ENCODE peak calls at places on chromosomes 12 and 14, in seven cellular contexts. D is T-helper 2 cell; Z is activated T-cell treated with anti-CD3 and anti-CD28 coated beads, Interleukin-2, amount 50 U/mL, for 72 hours; C is H54; A is tibial artery; T is midbrain; X is effector CD4-positive, alpha-beta T cell. Q is an unnamed sample.

GRCh38 chr12:6192604-6193380 is 7.4 kb upstream of the CD9 start:
- DNase-seq in Z (no peak), X (no peak), C (no peak), T (no peak), D (no peak), A (no peak), Q (no peak)

GRCh38 chr12:15435597-15435996 is 113.3 kb downstream of the PTPRO start:
- DNase-seq in C (no peak), A (no peak), Z (no peak), D (no peak), T (no peak), X (no peak), Q (no peak)

GRCh38 chr12:28424965-28425364 is 234.7 kb downstream of the CCDC91 start:
- DNase-seq in C (no peak), A (no peak), D (no peak), T (no peak), X (no peak), Z (no peak), Q (no peak)

GRCh38 chr14:54715244-54715643 is 148.3 kb downstream of the SAMD4A start:
- DNase-seq in D (no peak), T (no peak), C (no peak), X (no peak), Z (no peak), A (no peak), Q (no peak)

GRCh38 chr12:44835641-44836379 is 40.3 kb downstream of the NELL2 start:
- DNase-seq in C (no peak), X (peak; percentile 13), D (no peak), Z (no peak), T (peak; percentile 9), A (no peak), Q (no peak)

GRCh38 chr12:104669057-104669770 is 212.5 kb downstream of the CHST11 start:
- DNase-seq in Z (no peak), D (no peak), X (no peak), C (no peak), A (peak; percentile 90), T (peak; percentile 91), Q (no peak)

GRCh38 chr14:106417224-106418049 is 891.1 kb downstream of the TMEM121 start:
- DNase-seq in A (no peak), T (no peak), Z (peak; percentile 100), C (no peak), X (peak; percentile 71), D (peak; percentile 55), Q (peak; percentile 80)

GRCh38 chr12:90024261-90024660 is 315.6 kb upstream of the ATP2B1 start:
- DNase-seq in T (no peak), D (no peak), A (no peak), X (no peak), C (no peak), Z (no peak), Q (no peak)

GRCh38 chr12:662541-663292 is 528 bp downstream of the NINJ2 start:
- DNase-seq in Z (no peak), T (peak; percentile 44), X (no peak), D (no peak), A (no peak), C (no peak), Q (no peak)

GRCh38 chr14:35347323-35348043 is 55.3 kb downstream of the PSMA6 start:
- DNase-seq in T (no peak), X (no peak), C (no peak), D (no peak), Z (no peak), A (no peak), Q (no peak)

GRCh38 chr12:82099216-82099615 is 259.0 kb downstream of the CCDC59 start:
- DNase-seq in T (no peak), D (no peak), X (no peak), A (no peak), Z (no peak), C (no peak), Q (no peak)

GRCh38 chr12:122004633-122005071 is 17.0 kb upstream of the BCL7A start:
- DNase-seq in D (no peak), Z (no peak), A (no peak), X (no peak), C (no peak), T (no peak), Q (no peak)

GRCh38 chr14:29545714-29546113 is 381.9 kb downstream of the PRKD1 start:
- DNase-seq in T (no peak), X (no peak), C (no peak), D (no peak), A (no peak), Z (no peak), Q (no peak)

GRCh38 chr12:55816876-55817351 is 610 bp downstream of the SARNP start:
- DNase-seq in Z (no peak), D (no peak), C (no peak), X (no peak), T (no peak), A (no peak), Q (no peak)

GRCh38 chr12:23888396-23889068 is 60.9 kb downstream of the SOX5 start:
- DNase-seq in D (no peak), T (no peak), X (no peak), A (no peak), C (no peak), Z (no peak), Q (no peak)

GRCh38 chr14:101897326-101897725 is 67.0 kb upstream of the DYNC1H1 start:
- DNase-seq in D (no peak), X (no peak), A (no peak), C (no peak), Z (no peak), T (no peak), Q (no peak)

GRCh38 chr12:106112094-106112822 is 26.5 kb downstream of the NUAK1 start:
- DNase-seq in X (no peak), C (no peak), A (no peak), D (no peak), T (peak; percentile 45), Z (no peak), Q (no peak)

GRCh38 chr12:94435511-94435927 is 24.1 kb downstream of the CEP83 start:
- DNase-seq in C (no peak), D (no peak), A (no peak), T (peak; percentile 8), X (no peak), Z (no peak), Q (no peak)

GRCh38 chr14:51095854-51096823 is 1.2 kb upstream of the TRIM9 start:
- DNase-seq in Z (peak; percentile 23), C (peak; percentile 22), T (peak; percentile 86), D (no peak), X (no peak), A (no peak), Q (no peak)

GRCh38 chr12:50924131-50924438 is 28.3 kb upstream of the HIGD1C start:
- DNase-seq in Z (no peak), A (no peak), T (no peak), X (no peak), C (no peak), D (no peak), Q (no peak)

GRCh38 chr12:52969828-52970569 is 21.1 kb downstream of the KRT18 start:
- DNase-seq in C (no peak), T (no peak), D (no peak), A (no peak), X (no peak), Z (no peak), Q (no peak)

GRCh38 chr12:71594214-71594948 is 69.3 kb downstream of the ZFC3H1 start:
- DNase-seq in Z (no peak), X (no peak), C (no peak), D (no peak), A (no peak), T (no peak), Q (no peak)

GRCh38 chr12:79424109-79424721 is 266.5 kb downstream of the PAWR start:
- DNase-seq in C (no peak), D (no peak), X (no peak), A (no peak), T (no peak), Z (no peak), Q (no peak)

GRCh38 chr14:104697892-104698583 is 8.6 kb downstream of the INF2 start:
- DNase-seq in Z (no peak), D (no peak), X (no peak), T (no peak), A (no peak), C (no peak), Q (no peak)

GRCh38 chr14:91387996-91388395 is 29.6 kb downstream of the CCDC88C start:
- DNase-seq in D (no peak), A (no peak), Z (no peak), X (no peak), T (no peak), C (no peak), Q (no peak)

GRCh38 chr12:46524778-46525177 is 152.2 kb upstream of the SLC38A2 start:
- DNase-seq in T (no peak), X (no peak), C (no peak), Z (no peak), A (peak; percentile 84), D (no peak), Q (no peak)

GRCh38 chr12:20963762-20964161 is 153.3 kb downstream of the SLCO1B3 start:
- DNase-seq in D (no peak), X (no peak), C (no peak), A (no peak), T (no peak), Z (no peak), Q (no peak)

GRCh38 chr12:122845041-122845864 is 10.0 kb downstream of the HIP1R start:
- DNase-seq in C (no peak), T (peak; percentile 95), X (no peak), A (no peak), Z (no peak), D (no peak), Q (no peak)

GRCh38 chr12:52236386-52237050 is 3.5 kb downstream of the KRT7 start:
- DNase-seq in A (peak; percentile 51), T (no peak), X (no peak), Z (no peak), D (no peak), C (no peak), Q (no peak)

GRCh38 chr14:63677891-63678379 is 36.3 kb upstream of the WDR89 start:
- DNase-seq in D (no peak), Z (no peak), C (peak; percentile 14), T (no peak), X (no peak), A (no peak), Q (no peak)

GRCh38 chr14:35112641-35113040 is 9.1 kb downstream of the PPP2R3C start:
- DNase-seq in T (no peak), X (no peak), C (no peak), A (no peak), Z (no peak), D (no peak), Q (no peak)

GRCh38 chr14:75430106-75430505 is 2.3 kb downstream of the JDP2 start:
- DNase-seq in D (no peak), A (peak; percentile 82), X (no peak), Z (no peak), T (no peak), C (no peak), Q (no peak)

GRCh38 chr12:89162704-89163261 is 189.5 kb downstream of the DUSP6 start:
- DNase-seq in T (peak; percentile 20), A (peak; percentile 83), Z (peak; percentile 74), C (peak; percentile 29), X (no peak), D (no peak), Q (no peak)